ENCODE peak calls at places on chromosomes 6 and 20, in five cellular contexts. C is K562, N is SK-N-SH, Z is GM12891, T is HepG2. X is an unnamed sample.

GRCh38 chr6:33091957-33092356 is 16.2 kb downstream of the HLA-DPB1 start:
- DNase-seq in N (peak; percentile 42), T (peak; percentile 30), Z (no peak), C (peak; percentile 36), X (peak; percentile 32)

GRCh38 chr20:51400051-51400926 is 142.2 kb downstream of the NFATC2 start:
- DNase-seq in C (no peak), Z (peak; percentile 63), T (no peak), N (no peak), X (peak; percentile 73)

GRCh38 chr6:26033942-26034354 is 53.3 kb upstream of the HFE start:
- DNase-seq in T (no peak), Z (no peak), C (peak; percentile 36), N (no peak), X (no peak)

GRCh38 chr20:11013801-11014200 is 340.0 kb upstream of the JAG1 start:
- DNase-seq in T (no peak), N (no peak), Z (no peak), C (no peak), X (no peak)

GRCh38 chr6:164109770-164110140 is 695.2 kb downstream of the QKI start:
- DNase-seq in N (no peak), Z (no peak), T (no peak), C (peak; percentile 50), X (no peak)

GRCh38 chr6:5053864-5054426 is 31.2 kb upstream of the PPP1R3G start:
- DNase-seq in T (no peak), C (no peak), N (no peak), Z (no peak), X (no peak)

GRCh38 chr6:169205176-169206160 is 48.2 kb downstream of the THBS2 start:
- DNase-seq in Z (no peak), T (no peak), N (no peak), C (no peak), X (no peak)

GRCh38 chr6:16276991-16277981 is 38.9 kb downstream of the GMPR start:
- DNase-seq in N (peak; percentile 33), T (peak; percentile 85), Z (no peak), C (peak; percentile 94), X (no peak)

GRCh38 chr6:3913077-3913957 is 64.1 kb downstream of the FAM50B start:
- DNase-seq in C (peak; percentile 72), Z (no peak), T (peak; percentile 99), N (no peak), X (no peak)
- TF ChIP-seq TAF1 in C (no peak), Z (no peak), T (peak; percentile 16), N (no peak), X (no peak)

DNA sequence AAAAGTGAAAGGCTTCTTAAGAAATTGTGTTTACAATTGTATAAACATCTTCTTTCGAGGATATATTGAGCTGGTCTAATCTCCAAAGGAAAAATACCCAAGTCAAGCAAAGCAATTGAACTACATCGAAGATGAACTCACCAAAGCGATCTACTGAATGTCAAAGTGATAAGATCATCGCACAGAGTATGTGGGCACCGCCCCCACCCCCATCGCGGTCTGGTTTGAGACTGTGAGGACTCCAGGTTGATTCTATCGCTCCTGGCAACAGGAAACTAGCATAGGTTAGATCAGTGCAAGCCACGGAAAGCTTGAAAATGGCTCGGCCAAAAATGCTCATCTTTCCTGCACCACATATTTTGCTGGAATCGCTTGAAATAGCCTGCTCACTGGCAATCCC is 133.2 kb upstream of the RPS6KA2 start:
- DNase-seq in Z (no peak), C (no peak), N (no peak), T (no peak), X (no peak)
- TF ChIP-seq TAF1 in Z (no peak), C (no peak), N (no peak), T (no peak), X (no peak)

DNA sequence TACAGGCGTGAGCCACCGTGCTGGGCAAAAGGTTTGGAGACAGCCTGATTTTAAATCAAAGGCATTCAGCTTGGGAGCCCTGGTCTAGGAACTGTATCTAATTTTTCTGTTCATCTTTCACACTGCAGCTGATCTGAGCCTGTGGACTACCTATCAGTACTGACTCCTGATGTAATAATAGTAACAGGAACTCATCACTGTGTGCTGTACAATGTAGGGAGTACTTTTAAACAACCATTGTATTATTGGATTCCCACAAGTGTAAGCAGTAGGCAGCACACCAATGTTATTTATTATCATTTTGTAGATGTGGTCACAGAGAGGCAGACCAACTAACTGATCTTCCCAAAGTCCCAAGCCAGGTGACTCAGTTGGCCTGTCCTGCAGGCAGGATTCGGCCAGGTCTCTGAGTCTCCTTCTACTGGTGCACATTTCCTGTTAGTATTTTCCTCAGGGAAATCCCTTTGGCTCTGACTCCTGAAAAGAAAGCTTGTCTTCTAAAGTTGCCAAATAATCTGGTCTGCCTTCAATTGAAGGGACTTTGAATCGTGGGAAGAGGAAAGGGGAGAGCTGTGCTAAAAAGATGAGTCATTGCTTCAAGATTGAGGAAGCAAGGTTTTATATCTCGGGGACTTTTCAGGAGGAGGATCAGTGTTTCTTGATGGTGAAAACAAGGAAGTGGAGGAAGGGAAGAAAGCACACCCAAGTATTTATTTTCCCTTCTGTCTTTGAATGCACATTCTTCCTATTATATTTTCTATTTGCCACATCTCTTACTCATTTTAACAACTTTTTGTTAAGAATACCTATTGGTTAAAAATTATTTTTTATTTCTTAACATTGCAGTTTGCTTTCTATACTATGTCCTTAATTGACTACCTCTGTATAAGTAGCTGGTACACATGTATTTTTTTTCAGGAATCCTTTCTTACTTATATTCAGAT is 14.6 kb upstream of the IFNGR1 start:
- DNase-seq in Z (no peak), C (no peak), N (no peak), T (peak; percentile 58), X (no peak)
- TF ChIP-seq TAF1 in Z (no peak), C (no peak), N (no peak), T (no peak), X (no peak)

GRCh38 chr6:101386982-101387381 is 6.5 kb upstream of the GRIK2 start:
- DNase-seq in N (no peak), Z (no peak), T (peak; percentile 4), C (no peak), X (no peak)
- TF ChIP-seq TAF1 in N (no peak), Z (no peak), T (no peak), C (no peak), X (no peak)

DNA sequence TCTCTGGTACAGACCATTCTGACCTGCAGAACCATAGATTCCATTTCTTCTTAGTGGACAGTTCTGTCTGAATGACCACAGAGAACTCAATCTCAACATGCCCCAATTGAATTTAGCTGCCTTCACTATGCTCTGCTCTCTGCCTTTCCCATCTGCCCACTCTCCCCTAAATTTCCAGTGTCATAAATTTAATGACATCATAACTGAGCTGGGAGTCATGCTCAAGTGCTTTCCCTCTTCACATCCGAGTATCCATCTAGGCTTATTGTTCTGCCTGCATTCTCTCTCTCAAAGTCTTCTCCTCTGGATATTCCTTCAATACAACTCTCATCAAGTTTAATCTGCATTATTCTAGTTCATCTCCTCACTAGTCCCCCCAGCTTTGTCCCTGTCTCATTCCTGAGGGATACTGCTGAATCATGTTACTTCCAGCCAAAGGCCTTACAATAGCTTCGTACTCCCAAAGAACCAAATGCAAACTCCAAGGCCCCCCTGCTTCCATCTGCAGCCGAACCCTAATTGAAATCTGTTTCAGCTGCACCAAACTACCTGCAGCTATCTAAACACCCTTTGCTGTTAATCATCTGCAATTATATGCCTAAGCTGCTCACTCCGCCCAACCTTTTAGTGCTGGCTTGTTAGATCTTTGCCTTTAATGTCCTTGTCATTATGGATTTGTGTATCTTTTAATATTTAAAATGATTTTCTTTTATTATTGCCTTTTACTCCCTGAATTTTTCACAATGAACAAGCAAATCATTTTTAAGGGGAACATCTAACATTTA is 46.1 kb downstream of the SLC35B3 start:
- DNase-seq in Z (no peak), N (no peak), T (no peak), C (no peak), X (no peak)
- TF ChIP-seq TAF1 in Z (no peak), N (no peak), T (no peak), C (no peak), X (no peak)

DNA sequence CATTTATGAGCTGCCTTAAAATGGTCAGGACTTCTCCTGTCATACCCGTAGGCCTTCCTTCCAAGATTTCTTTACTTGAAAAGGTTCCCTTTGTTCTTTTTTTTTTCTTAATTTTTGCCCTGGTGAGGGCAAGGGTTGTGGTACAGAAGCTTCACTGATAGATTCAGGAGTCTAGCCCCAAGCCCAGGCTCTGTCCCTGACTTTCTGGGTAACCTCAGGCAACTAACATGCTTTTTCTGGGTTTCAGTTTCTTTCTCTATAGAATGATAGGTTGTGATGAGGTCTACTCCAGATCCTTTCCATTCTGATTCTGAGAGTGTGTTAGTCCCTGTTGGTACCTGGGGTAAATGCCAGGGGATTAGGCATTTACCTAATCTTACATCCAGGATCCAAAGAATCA is 21.2 kb downstream of the SNPH start:
- DNase-seq in Z (no peak), C (no peak), T (no peak), N (no peak), X (no peak)
- TF ChIP-seq TAF1 in Z (no peak), C (no peak), T (no peak), N (no peak), X (no peak)

GRCh38 chr20:31704225-31705119 is 18.2 kb downstream of the BCL2L1 start:
- DNase-seq in C (no peak), T (peak; percentile 100), Z (no peak), N (no peak), X (no peak)
- TF ChIP-seq TAF1 in C (no peak), T (peak; percentile 73), Z (no peak), N (no peak), X (no peak)

GRCh38 chr6:167918507-167919278 is 78.8 kb upstream of the KIF25 start:
- DNase-seq in Z (no peak), T (no peak), N (no peak), C (no peak), X (no peak)

GRCh38 chr6:167915139-167915538 is 82.3 kb upstream of the KIF25 start:
- DNase-seq in C (no peak), T (no peak), N (no peak), Z (no peak), X (no peak)

GRCh38 chr6:167920165-167920564 is 77.3 kb upstream of the KIF25 start:
- DNase-seq in T (no peak), C (no peak), N (no peak), Z (no peak), X (no peak)

GRCh38 chr6:167919349-167919748 is 78.1 kb upstream of the KIF25 start:
- DNase-seq in T (no peak), Z (no peak), N (no peak), C (no peak), X (no peak)

DNA sequence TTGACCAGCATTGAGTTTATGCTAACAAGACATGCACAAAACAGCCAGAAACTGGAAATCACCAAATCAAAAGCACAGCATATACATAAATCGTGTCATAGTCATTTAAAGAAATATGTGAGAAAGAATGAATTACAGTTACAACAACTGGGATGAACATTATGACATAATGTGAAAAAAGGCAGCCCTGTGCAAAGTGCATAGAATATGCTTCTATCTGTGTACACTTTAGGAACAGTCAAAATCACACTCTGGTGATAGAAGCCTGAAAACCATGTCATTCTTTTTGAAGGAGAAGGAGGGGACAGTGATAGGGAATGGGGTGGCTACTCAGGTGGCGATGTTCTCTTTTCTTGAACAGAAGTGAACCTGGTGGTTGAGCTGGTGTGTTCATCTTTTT is 79.7 kb upstream of the KIF25 start:
- DNase-seq in C (no peak), Z (no peak), N (no peak), T (no peak), X (no peak)
- TF ChIP-seq TAF1 in C (no peak), Z (no peak), N (no peak), T (no peak), X (no peak)

X was measured in GM12892.